ENCODE peak calls at places on chromosomes 13 and 19, in five cellular contexts. V is NCI-H1092; G is mucosa of gallbladder; Q is activated CD4-positive, alpha-beta T cell treated with anti-CD3 and anti-CD28 coated beads, Interleukin-2, amount 10 ng/mL, durations not matched to agents 7 days and 5 days; Z is stimulated activated naive CD8-positive, alpha-beta T cell treated with anti-CD3 and anti-CD28 coated beads, Interleukin-15, Interleukin-2, amounts not matched to agents 100 U/mL and 50 U/mL, for 24 hours. M is an unnamed sample.

GRCh38 chr19:16830679-16831078 is 1.5 kb downstream of the SIN3B start:
- DNase-seq in V (no peak), Q (no peak), Z (no peak), G (no peak), M (no peak)

GRCh38 chr13:74134777-74135305 is 637 bp upstream of the KLF12 start:
- DNase-seq in G (no peak), V (peak), Q (no peak), Z (peak), M (no peak)

GRCh38 chr13:75285310-75285709 is 196.7 kb downstream of the TBC1D4 start:
- DNase-seq in G (no peak), Q (no peak), V (no peak), Z (no peak), M (no peak)

GRCh38 chr13:44326961-44327360 is 46.7 kb upstream of the SERP2 start:
- DNase-seq in Q (no peak), G (no peak), Z (no peak), V (no peak), M (no peak)

GRCh38 chr13:110756268-110756667 is 42.8 kb downstream of the ING1 start:
- DNase-seq in G (no peak), V (no peak), Q (no peak), Z (no peak), M (no peak)

GRCh38 chr13:24052547-24052981 is 108.0 kb upstream of the SPATA13 start:
- DNase-seq in G (no peak), Q (no peak), Z (no peak), V (no peak), M (no peak)

GRCh38 chr19:18418725-18419194 is 438 bp upstream of the SSBP4 start:
- DNase-seq in Z (no peak), V (no peak), Q (no peak), G (no peak), M (no peak)

GRCh38 chr13:38636756-38637155 is 50.1 kb upstream of the FREM2 start:
- DNase-seq in V (no peak), G (peak), Q (no peak), Z (no peak), M (peak)

GRCh38 chr19:12784394-12784870 is 6.9 kb upstream of the JUNB start:
- DNase-seq in Z (no peak), V (no peak), Q (peak), G (no peak), M (no peak)

GRCh38 chr13:98325724-98326123 is 148.7 kb upstream of the RNF113B start:
- DNase-seq in G (no peak), Q (no peak), V (no peak), Z (no peak), M (no peak)

GRCh38 chr19:35045667-35046300 is 4.3 kb downstream of the HPN start:
- DNase-seq in V (no peak), Q (peak), Z (peak), G (no peak), M (no peak)

GRCh38 chr13:20090349-20090748 is 70.5 kb downstream of the GJA3 start:
- DNase-seq in Q (no peak), G (no peak), Z (no peak), V (no peak), M (no peak)

GRCh38 chr19:10292206-10292788 is 2.5 kb downstream of the ICAM5 start:
- DNase-seq in Q (peak), Z (peak), G (peak), V (no peak), M (no peak)

GRCh38 chr13:109157275-109157674 is 527.9 kb downstream of the MYO16 start:
- DNase-seq in G (no peak), Z (no peak), Q (no peak), V (no peak), M (no peak)

GRCh38 chr19:7868326-7868670 is 5.9 kb downstream of the PRR36 start:
- DNase-seq in Q (no peak), Z (no peak), G (no peak), V (no peak), M (no peak)

GRCh38 chr13:107392205-107392604 is 823.1 kb downstream of the LIG4 start:
- DNase-seq in Z (no peak), V (no peak), G (no peak), Q (no peak), M (no peak)

GRCh38 chr19:3670796-3671679 is 29.2 kb downstream of the PIP5K1C start:
- DNase-seq in V (no peak), G (peak), Q (no peak), Z (peak), M (no peak)

GRCh38 chr19:48479686-48480085 is 10.5 kb downstream of the CYTH2 start:
- DNase-seq in Z (no peak), G (no peak), Q (no peak), V (no peak), M (no peak)

GRCh38 chr19:50896591-50897190 is 14.5 kb downstream of the KLK4 start:
- DNase-seq in Q (peak), Z (peak), V (no peak), G (no peak), M (peak)

GRCh38 chr13:98909016-98909415 is 68.8 kb downstream of the DOCK9 start:
- DNase-seq in Z (no peak), Q (peak), G (no peak), V (no peak), M (no peak)

GRCh38 chr19:39937094-39937493 is 2.7 kb upstream of the FCGBP start:
- DNase-seq in Z (peak), Q (peak), V (no peak), G (peak), M (no peak)

GRCh38 chr13:50991624-50992610 is 82.3 kb downstream of the RNASEH2B start:
- DNase-seq in Q (peak), Z (peak), V (no peak), G (no peak), M (no peak)

GRCh38 chr19:33236696-33237390 is 11.2 kb upstream of the SLC7A10 start:
- DNase-seq in Q (no peak), G (no peak), Z (no peak), V (no peak), M (no peak)

GRCh38 chr13:113904411-113904810 is 40.5 kb upstream of the GAS6 start:
- DNase-seq in V (no peak), Z (peak), Q (no peak), G (peak), M (no peak)

GRCh38 chr13:112894673-112895481 is 74.1 kb upstream of the MCF2L start:
- DNase-seq in Q (no peak), Z (no peak), G (no peak), V (no peak), M (no peak)

GRCh38 chr19:11405846-11406643 is 13.1 kb downstream of the RGL3 start:
- DNase-seq in G (no peak), Z (peak), V (no peak), Q (peak), M (no peak)